ENCODE peak calls at places on chromosome 21, in six cellular contexts. K is NCI-H345; Y is caudate nucleus; F is stimulated activated CD4-positive, alpha-beta T cell treated with anti-CD3 and anti-CD28 coated beads, Interleukin-1b, Interleukin-23, amount 100 ng/mL, for 1 hour; C is Caki2; N is GM13976. G is an unnamed sample.
A peak's percentile ranks its signal among the peaks of the same experiment; 100 is the strongest.

GRCh38 chr21:35026617-35027557 is 22.2 kb downstream of the RUNX1 start:
- DNase-seq in K (no peak), N (peak; percentile 75), Y (no peak), F (peak; percentile 47), C (no peak), G (peak; percentile 66)

GRCh38 chr21:42346441-42346840 is 4.4 kb downstream of the TFF2 start:
- DNase-seq in N (no peak), K (no peak), Y (no peak), F (no peak), C (no peak), G (no peak)

GRCh38 chr21:42555756-42556438 is 42.2 kb downstream of the SLC37A1 start:
- DNase-seq in F (no peak), Y (no peak), K (no peak), C (no peak), N (no peak), G (no peak)

GRCh38 chr21:16514316-16514715 is 784.5 kb downstream of the USP25 start:
- DNase-seq in N (no peak), C (no peak), Y (no peak), K (no peak), F (no peak), G (no peak)

GRCh38 chr21:16863541-16863940 is 649.3 kb upstream of the CXADR start:
- DNase-seq in C (no peak), K (no peak), N (no peak), F (no peak), Y (no peak), G (no peak)

GRCh38 chr21:42309753-42310213 is 5.4 kb downstream of the TFF3 start:
- DNase-seq in N (peak; percentile 89), K (peak; percentile 85), C (no peak), Y (no peak), F (peak; percentile 52), G (peak; percentile 75)

GRCh38 chr21:25329227-25329626 is 278.1 kb downstream of the MRPL39 start:
- DNase-seq in C (no peak), N (no peak), Y (no peak), F (no peak), K (no peak), G (no peak)

GRCh38 chr21:35179990-35180557 is 131.0 kb upstream of the RUNX1 start:
- DNase-seq in C (no peak), N (no peak), K (no peak), Y (no peak), F (no peak), G (no peak)

GRCh38 chr21:37339527-37339889 is 27.1 kb upstream of the DYRK1A start:
- DNase-seq in C (no peak), N (no peak), F (no peak), K (no peak), Y (no peak), G (no peak)

G was measured in germinal center.